ENCODE peak calls at places on chromosomes 16 and 17, in five cellular contexts. One of them, this sample, is unnamed.

GRCh38 chr17:70137451-70138230 is 31.7 kb upstream of the KCNJ2 start:
- DNase-seq in AG20443: peak
- DNase-seq in left ventricle myocardium inferior: no peak
- DNase-seq in activated CD8-positive, alpha-beta T cell treated with anti-CD3 and anti-CD28 coated beads, Interleukin-2, amount 10 ng/mL, durations not matched to agents 7 days and 5 days: peak
- DNase-seq in NCI-H345: no peak
- DNase-seq in this sample: peak

GRCh38 chr16:12501727-12502457 is 301.8 kb downstream of the CPPED1 start:
- DNase-seq in AG20443: no peak
- DNase-seq in left ventricle myocardium inferior: no peak
- DNase-seq in activated CD8-positive, alpha-beta T cell treated with anti-CD3 and anti-CD28 coated beads, Interleukin-2, amount 10 ng/mL, durations not matched to agents 7 days and 5 days: no peak
- DNase-seq in NCI-H345: no peak
- DNase-seq in this sample: no peak

GRCh38 chr16:13083687-13084086 is 182.3 kb downstream of the SHISA9 start:
- DNase-seq in AG20443: no peak
- DNase-seq in left ventricle myocardium inferior: no peak
- DNase-seq in activated CD8-positive, alpha-beta T cell treated with anti-CD3 and anti-CD28 coated beads, Interleukin-2, amount 10 ng/mL, durations not matched to agents 7 days and 5 days: no peak
- DNase-seq in NCI-H345: no peak
- DNase-seq in this sample: no peak

GRCh38 chr17:79031996-79032875 is 8.3 kb downstream of the C1QTNF1 start:
- DNase-seq in AG20443: no peak
- DNase-seq in left ventricle myocardium inferior: no peak
- DNase-seq in activated CD8-positive, alpha-beta T cell treated with anti-CD3 and anti-CD28 coated beads, Interleukin-2, amount 10 ng/mL, durations not matched to agents 7 days and 5 days: no peak
- DNase-seq in NCI-H345: no peak
- DNase-seq in this sample: no peak

GRCh38 chr16:55542459-55543082 is 23.9 kb upstream of the CAPNS2 start:
- DNase-seq in AG20443: peak
- DNase-seq in left ventricle myocardium inferior: no peak
- DNase-seq in activated CD8-positive, alpha-beta T cell treated with anti-CD3 and anti-CD28 coated beads, Interleukin-2, amount 10 ng/mL, durations not matched to agents 7 days and 5 days: no peak
- DNase-seq in NCI-H345: no peak
- DNase-seq in this sample: no peak

GRCh38 chr16:53518550-53519416 is 15.8 kb upstream of the AKTIP start:
- DNase-seq in AG20443: no peak
- DNase-seq in left ventricle myocardium inferior: no peak
- DNase-seq in activated CD8-positive, alpha-beta T cell treated with anti-CD3 and anti-CD28 coated beads, Interleukin-2, amount 10 ng/mL, durations not matched to agents 7 days and 5 days: peak
- DNase-seq in NCI-H345: no peak
- DNase-seq in this sample: peak

GRCh38 chr17:18167421-18167820 is 16.2 kb upstream of the ALKBH5 start:
- DNase-seq in AG20443: no peak
- DNase-seq in left ventricle myocardium inferior: no peak
- DNase-seq in activated CD8-positive, alpha-beta T cell treated with anti-CD3 and anti-CD28 coated beads, Interleukin-2, amount 10 ng/mL, durations not matched to agents 7 days and 5 days: no peak
- DNase-seq in NCI-H345: no peak
- DNase-seq in this sample: no peak

GRCh38 chr17:50261051-50261915 is 13.0 kb upstream of the TMEM92 start:
- DNase-seq in AG20443: peak
- DNase-seq in left ventricle myocardium inferior: no peak
- DNase-seq in activated CD8-positive, alpha-beta T cell treated with anti-CD3 and anti-CD28 coated beads, Interleukin-2, amount 10 ng/mL, durations not matched to agents 7 days and 5 days: no peak
- DNase-seq in NCI-H345: no peak
- DNase-seq in this sample: no peak

GRCh38 chr16:87780385-87780989 is 14.7 kb upstream of the KLHDC4 start:
- DNase-seq in AG20443: no peak
- DNase-seq in left ventricle myocardium inferior: peak
- DNase-seq in activated CD8-positive, alpha-beta T cell treated with anti-CD3 and anti-CD28 coated beads, Interleukin-2, amount 10 ng/mL, durations not matched to agents 7 days and 5 days: peak
- DNase-seq in NCI-H345: peak
- DNase-seq in this sample: peak

GRCh38 chr17:80816241-80817103 is 175.2 kb upstream of the CHMP6 start:
- DNase-seq in AG20443: no peak
- DNase-seq in left ventricle myocardium inferior: no peak
- DNase-seq in activated CD8-positive, alpha-beta T cell treated with anti-CD3 and anti-CD28 coated beads, Interleukin-2, amount 10 ng/mL, durations not matched to agents 7 days and 5 days: no peak
- DNase-seq in NCI-H345: no peak
- DNase-seq in this sample: no peak

GRCh38 chr16:725463-726187 is 618 bp downstream of the CCDC78 start:
- DNase-seq in AG20443: no peak
- DNase-seq in left ventricle myocardium inferior: no peak
- DNase-seq in activated CD8-positive, alpha-beta T cell treated with anti-CD3 and anti-CD28 coated beads, Interleukin-2, amount 10 ng/mL, durations not matched to agents 7 days and 5 days: no peak
- DNase-seq in NCI-H345: peak
- DNase-seq in this sample: no peak

GRCh38 chr16:31118223-31119155 is 1.0 kb downstream of the KAT8 start:
- DNase-seq in AG20443: peak
- DNase-seq in left ventricle myocardium inferior: no peak
- DNase-seq in activated CD8-positive, alpha-beta T cell treated with anti-CD3 and anti-CD28 coated beads, Interleukin-2, amount 10 ng/mL, durations not matched to agents 7 days and 5 days: no peak
- DNase-seq in NCI-H345: no peak
- DNase-seq in this sample: no peak